ENCODE peak calls at places on chromosome 6, in eight cellular contexts. One of them, this sample, is unnamed.

GRCh38 chr6:157597461-157598312 is 216.7 kb downstream of the ZDHHC14 start:
- DNase-seq in HCT116: peak; percentile 24
- DNase-seq in GM23338: peak; percentile 69
- DNase-seq in hepatocyte: peak; percentile 65
- DNase-seq in PC-3: peak; percentile 69
- DNase-seq in neural progenitor cell: peak; percentile 73
- DNase-seq in SK-N-SH: peak; percentile 75
- DNase-seq in MM.1S: peak; percentile 43
- DNase-seq in this sample: peak; percentile 71

GRCh38 chr6:32369678-32370077 is 2.0 kb downstream of the TSBP1 start:
- DNase-seq in HCT116: peak; percentile 66
- DNase-seq in GM23338: no peak
- DNase-seq in hepatocyte: no peak
- DNase-seq in PC-3: peak; percentile 97
- DNase-seq in neural progenitor cell: no peak
- DNase-seq in SK-N-SH: no peak
- DNase-seq in MM.1S: no peak
- DNase-seq in this sample: no peak

GRCh38 chr6:128723667-128724066 is 159.3 kb upstream of the LAMA2 start:
- DNase-seq in HCT116: no peak
- DNase-seq in GM23338: peak; percentile 60
- DNase-seq in hepatocyte: no peak
- DNase-seq in PC-3: peak; percentile 85
- DNase-seq in neural progenitor cell: no peak
- DNase-seq in SK-N-SH: no peak
- DNase-seq in MM.1S: no peak
- DNase-seq in this sample: no peak

GRCh38 chr6:72941751-72942150 is 283.5 kb downstream of the KHDC1L start:
- DNase-seq in HCT116: no peak
- DNase-seq in GM23338: no peak
- DNase-seq in hepatocyte: no peak
- DNase-seq in PC-3: peak; percentile 13
- DNase-seq in neural progenitor cell: no peak
- DNase-seq in SK-N-SH: no peak
- DNase-seq in MM.1S: no peak
- DNase-seq in this sample: no peak

GRCh38 chr6:152952045-152952444 is 30.8 kb downstream of the FBXO5 start:
- DNase-seq in HCT116: no peak
- DNase-seq in GM23338: peak; percentile 33
- DNase-seq in hepatocyte: no peak
- DNase-seq in PC-3: peak; percentile 60
- DNase-seq in neural progenitor cell: no peak
- DNase-seq in SK-N-SH: no peak
- DNase-seq in MM.1S: no peak
- DNase-seq in this sample: no peak

GRCh38 chr6:20403080-20403765 is 1.5 kb downstream of the E2F3 start:
- DNase-seq in HCT116: peak; percentile 80
- DNase-seq in GM23338: peak; percentile 89
- DNase-seq in hepatocyte: peak; percentile 93
- DNase-seq in PC-3: peak; percentile 93
- DNase-seq in neural progenitor cell: peak; percentile 90
- DNase-seq in SK-N-SH: peak; percentile 87
- DNase-seq in MM.1S: peak; percentile 92
- DNase-seq in this sample: peak; percentile 93

GRCh38 chr6:112665114-112665513 is 318.0 kb downstream of the RFPL4B start:
- DNase-seq in HCT116: no peak
- DNase-seq in GM23338: no peak
- DNase-seq in hepatocyte: no peak
- DNase-seq in PC-3: peak; percentile 34
- DNase-seq in neural progenitor cell: no peak
- DNase-seq in SK-N-SH: no peak
- DNase-seq in MM.1S: no peak
- DNase-seq in this sample: no peak

GRCh38 chr6:127923135-127923534 is 22.3 kb upstream of the THEMIS start:
- DNase-seq in HCT116: no peak
- DNase-seq in GM23338: no peak
- DNase-seq in hepatocyte: no peak
- DNase-seq in PC-3: no peak
- DNase-seq in neural progenitor cell: no peak
- DNase-seq in SK-N-SH: no peak
- DNase-seq in MM.1S: no peak
- DNase-seq in this sample: no peak

GRCh38 chr6:146889303-146889702 is 290.5 kb downstream of the ADGB start:
- DNase-seq in HCT116: no peak
- DNase-seq in GM23338: no peak
- DNase-seq in hepatocyte: no peak
- DNase-seq in PC-3: no peak
- DNase-seq in neural progenitor cell: no peak
- DNase-seq in SK-N-SH: no peak
- DNase-seq in MM.1S: no peak
- DNase-seq in this sample: no peak

GRCh38 chr6:146892283-146892612 is 293.5 kb downstream of the ADGB start:
- DNase-seq in HCT116: no peak
- DNase-seq in GM23338: no peak
- DNase-seq in hepatocyte: no peak
- DNase-seq in PC-3: no peak
- DNase-seq in neural progenitor cell: no peak
- DNase-seq in SK-N-SH: no peak
- DNase-seq in MM.1S: no peak
- DNase-seq in this sample: no peak

GRCh38 chr6:146890172-146890571 is 291.4 kb downstream of the ADGB start:
- DNase-seq in HCT116: no peak
- DNase-seq in GM23338: no peak
- DNase-seq in hepatocyte: no peak
- DNase-seq in PC-3: no peak
- DNase-seq in neural progenitor cell: no peak
- DNase-seq in SK-N-SH: no peak
- DNase-seq in MM.1S: no peak
- DNase-seq in this sample: no peak

GRCh38 chr6:146891615-146892265 is 293.0 kb downstream of the ADGB start:
- DNase-seq in HCT116: no peak
- DNase-seq in GM23338: no peak
- DNase-seq in hepatocyte: no peak
- DNase-seq in PC-3: no peak
- DNase-seq in neural progenitor cell: no peak
- DNase-seq in SK-N-SH: no peak
- DNase-seq in MM.1S: no peak
- DNase-seq in this sample: no peak

DNA sequence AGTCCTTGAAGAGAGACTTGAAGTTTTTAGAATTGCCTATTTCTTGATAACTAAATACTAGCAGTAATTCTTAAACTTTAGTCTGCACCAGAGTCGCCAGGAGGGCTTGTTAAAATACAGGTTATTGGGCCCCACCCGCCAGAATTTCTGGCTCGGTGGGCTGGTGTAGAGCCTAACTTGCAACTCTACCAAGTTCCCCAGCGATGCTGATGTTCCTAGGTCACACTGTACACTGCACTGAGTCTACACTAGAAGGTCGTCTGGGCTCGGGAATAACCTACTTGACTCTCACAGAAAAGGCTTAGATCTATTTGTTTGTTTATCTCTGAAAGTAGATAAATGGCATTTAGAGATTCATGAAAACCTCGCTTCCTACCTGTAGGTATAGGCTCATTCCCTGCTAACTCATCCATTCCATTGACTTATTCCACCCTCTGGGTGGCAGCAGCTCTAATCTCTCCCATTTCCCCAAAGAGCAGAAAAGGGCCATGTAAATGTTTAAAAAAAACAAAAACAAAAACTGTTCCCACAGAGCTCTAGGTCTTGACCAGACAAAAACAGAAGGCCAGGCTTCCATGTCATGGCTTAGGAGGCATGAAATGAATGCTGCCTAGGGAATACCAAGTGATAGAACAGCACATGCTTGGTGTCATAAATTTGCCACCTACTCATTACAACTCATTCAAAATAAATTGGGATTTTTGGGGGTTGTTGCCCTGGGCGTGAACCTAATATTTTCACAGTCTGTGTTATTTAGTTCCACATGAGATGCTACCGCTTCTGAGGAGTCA is 292.1 kb downstream of the ADGB start:
- DNase-seq in HCT116: no peak
- DNase-seq in GM23338: peak; percentile 22
- DNase-seq in hepatocyte: no peak
- DNase-seq in PC-3: no peak
- DNase-seq in neural progenitor cell: no peak
- DNase-seq in SK-N-SH: no peak
- DNase-seq in MM.1S: no peak
- DNase-seq in this sample: no peak
- H2AFZ ChIP-seq in HCT116: no peak overlapping the region
- H2AFZ ChIP-seq in GM23338: no peak overlapping the region
- H2AFZ ChIP-seq in hepatocyte: no peak overlapping the region
- H2AFZ ChIP-seq in PC-3: no peak overlapping the region
- H2AFZ ChIP-seq in neural progenitor cell: peak overlapping the region; percentile 22
- H2AFZ ChIP-seq in SK-N-SH: no peak overlapping the region
- H2AFZ ChIP-seq in MM.1S: no peak overlapping the region
- H2AFZ ChIP-seq in this sample: no peak overlapping the region

DNA sequence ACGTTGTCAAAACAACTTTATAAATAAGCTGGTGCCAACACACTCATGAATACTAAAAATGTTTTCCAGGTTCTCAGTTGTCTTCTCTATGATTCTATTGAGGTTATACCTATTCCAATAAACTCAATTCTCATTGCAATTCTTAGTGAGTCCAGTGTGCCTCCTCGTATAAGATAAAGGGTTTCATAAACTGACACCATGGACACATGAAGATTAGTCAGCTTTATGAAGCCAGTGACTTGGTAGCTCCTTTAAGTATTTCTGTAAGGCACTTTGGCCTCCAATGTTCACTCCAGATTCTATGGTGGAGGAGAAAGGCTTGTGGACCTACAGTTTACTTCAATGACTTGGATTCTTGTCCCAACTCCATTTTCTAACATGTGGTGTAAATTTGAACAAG is 521.3 kb upstream of the JARID2 start:
- DNase-seq in HCT116: no peak
- DNase-seq in GM23338: no peak
- DNase-seq in hepatocyte: no peak
- DNase-seq in PC-3: no peak
- DNase-seq in neural progenitor cell: no peak
- DNase-seq in SK-N-SH: no peak
- DNase-seq in MM.1S: no peak
- DNase-seq in this sample: no peak
- TF ChIP-seq EZH2phosphoT487 in HCT116: no peak
- TF ChIP-seq EZH2phosphoT487 in GM23338: no peak
- TF ChIP-seq EZH2phosphoT487 in hepatocyte: no peak
- TF ChIP-seq EZH2phosphoT487 in PC-3: no peak
- TF ChIP-seq EZH2phosphoT487 in neural progenitor cell: no peak
- TF ChIP-seq EZH2phosphoT487 in SK-N-SH: no peak
- TF ChIP-seq EZH2phosphoT487 in MM.1S: no peak
- TF ChIP-seq EZH2phosphoT487 in this sample: no peak

GRCh38 chr6:118548136-118548535 is at the start of gene PLN:
- DNase-seq in HCT116: no peak
- DNase-seq in GM23338: no peak
- DNase-seq in hepatocyte: no peak
- DNase-seq in PC-3: no peak
- DNase-seq in neural progenitor cell: no peak
- DNase-seq in SK-N-SH: no peak
- DNase-seq in MM.1S: no peak
- DNase-seq in this sample: no peak

GRCh38 chr6:118551673-118552063 is 3.6 kb downstream of the PLN start:
- DNase-seq in HCT116: no peak
- DNase-seq in GM23338: no peak
- DNase-seq in hepatocyte: no peak
- DNase-seq in PC-3: no peak
- DNase-seq in neural progenitor cell: no peak
- DNase-seq in SK-N-SH: no peak
- DNase-seq in MM.1S: no peak
- DNase-seq in this sample: no peak

GRCh38 chr6:118553132-118553531 is 5.0 kb downstream of the PLN start:
- DNase-seq in HCT116: no peak
- DNase-seq in GM23338: no peak
- DNase-seq in hepatocyte: no peak
- DNase-seq in PC-3: no peak
- DNase-seq in neural progenitor cell: no peak
- DNase-seq in SK-N-SH: no peak
- DNase-seq in MM.1S: no peak
- DNase-seq in this sample: no peak

GRCh38 chr6:118554698-118555097 is 6.6 kb downstream of the PLN start:
- DNase-seq in HCT116: no peak
- DNase-seq in GM23338: no peak
- DNase-seq in hepatocyte: no peak
- DNase-seq in PC-3: no peak
- DNase-seq in neural progenitor cell: no peak
- DNase-seq in SK-N-SH: no peak
- DNase-seq in MM.1S: no peak
- DNase-seq in this sample: no peak

DNA sequence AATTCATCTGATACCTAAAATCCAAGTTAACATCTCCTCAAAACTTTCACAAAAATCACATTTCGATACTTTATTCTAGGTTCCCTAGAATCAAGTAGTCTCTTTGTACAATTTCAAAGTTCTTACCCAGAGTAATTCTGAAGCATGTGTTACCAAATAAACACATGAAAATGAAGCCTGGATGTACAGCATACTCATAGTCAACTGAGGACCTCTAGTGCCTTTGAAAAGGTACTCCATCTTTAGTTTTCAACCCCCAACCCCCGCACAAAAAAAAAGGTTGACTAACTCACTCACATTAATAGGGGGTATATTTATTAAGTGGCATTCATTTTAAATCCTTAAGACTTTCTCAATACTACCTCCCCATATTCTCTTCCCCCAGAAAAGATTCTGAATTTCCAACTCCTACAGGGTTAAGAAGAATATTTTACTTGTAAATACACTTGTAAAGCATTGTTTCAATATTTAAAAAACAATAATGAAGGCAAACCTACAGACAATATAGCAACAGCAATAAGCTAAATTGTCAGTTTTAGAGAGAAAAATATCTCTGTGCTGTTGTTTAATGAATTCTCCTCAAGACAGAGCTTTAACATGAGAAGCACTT is 3.1 kb downstream of the PLN start:
- DNase-seq in HCT116: peak; percentile 37
- DNase-seq in GM23338: peak; percentile 67
- DNase-seq in hepatocyte: peak; percentile 65
- DNase-seq in PC-3: peak; percentile 56
- DNase-seq in neural progenitor cell: peak; percentile 59
- DNase-seq in SK-N-SH: peak; percentile 41
- DNase-seq in MM.1S: peak; percentile 61
- DNase-seq in this sample: peak; percentile 51
- H3K4me3 ChIP-seq in HCT116: no peak overlapping the region
- H3K4me3 ChIP-seq in GM23338: no peak overlapping the region
- H3K4me3 ChIP-seq in hepatocyte: no peak overlapping the region
- H3K4me3 ChIP-seq in PC-3: no peak overlapping the region
- H3K4me3 ChIP-seq in neural progenitor cell: no peak overlapping the region
- H3K4me3 ChIP-seq in SK-N-SH: no peak overlapping the region
- H3K4me3 ChIP-seq in MM.1S: no peak overlapping the region
- H3K4me3 ChIP-seq in this sample: no peak overlapping the region

DNA sequence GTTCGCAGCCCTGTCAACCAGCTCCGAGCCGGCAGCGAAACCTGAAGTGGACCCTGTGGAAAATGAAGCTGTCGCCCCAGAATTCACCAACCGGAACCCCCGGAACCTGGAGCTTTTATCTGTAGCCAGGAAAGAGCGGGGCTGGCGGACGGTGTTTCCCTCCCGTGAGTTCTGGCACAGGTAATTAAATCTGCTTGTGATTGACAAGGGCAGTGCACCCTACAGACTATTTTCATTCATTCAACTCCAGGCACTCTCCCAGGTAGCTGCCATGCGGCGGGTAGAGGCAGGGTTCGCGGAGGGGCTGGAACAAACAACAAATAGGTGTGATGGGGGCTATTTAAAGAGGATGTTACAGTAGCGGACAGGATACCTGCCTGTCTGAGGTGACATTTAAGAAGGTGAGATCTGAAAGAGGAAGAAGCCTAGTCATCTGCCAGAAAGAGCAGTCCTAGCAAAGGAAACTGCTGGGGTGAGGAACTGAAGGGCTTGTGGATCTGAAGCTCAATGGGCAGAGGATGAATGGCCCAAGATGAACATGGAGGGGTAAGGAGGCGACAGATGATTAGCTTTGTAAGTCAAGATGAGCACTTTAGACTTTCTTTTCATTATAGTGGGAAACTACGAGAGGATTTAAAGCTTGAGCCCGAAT is 806 bp downstream of the MRPL18 start:
- DNase-seq in HCT116: no peak
- DNase-seq in GM23338: no peak
- DNase-seq in hepatocyte: peak; percentile 37
- DNase-seq in PC-3: no peak
- DNase-seq in neural progenitor cell: peak; percentile 8
- DNase-seq in SK-N-SH: no peak
- DNase-seq in MM.1S: no peak
- DNase-seq in this sample: peak; percentile 55
- H2AFZ ChIP-seq in HCT116: no peak overlapping the region
- H2AFZ ChIP-seq in GM23338: no peak overlapping the region
- H2AFZ ChIP-seq in hepatocyte: peak overlapping the region; percentile 45
- H2AFZ ChIP-seq in PC-3: peak overlapping the region; percentile 73
- H2AFZ ChIP-seq in neural progenitor cell: peak overlapping the region; percentile 47
- H2AFZ ChIP-seq in SK-N-SH: peak overlapping the region; percentile 75
- H2AFZ ChIP-seq in MM.1S: no peak overlapping the region
- H2AFZ ChIP-seq in this sample: peak overlapping the region; percentile 28

This sample was measured in OCI-LY7.